ENCODE peak calls at places on chromosomes 11 and 22, in six cellular contexts. R is HepG2, G is K562, N is HL-60, Z is SK-N-SH, W is H1. J is an unnamed sample.

GRCh38 chr11:1165256-1166041 is 7.7 kb downstream of the MUC5AC start:
- DNase-seq in W (no peak), R (no peak), G (no peak), Z (peak; percentile 30), N (no peak), J (no peak)

GRCh38 chr22:47332246-47332980 is 570.0 kb downstream of the TBC1D22A start:
- DNase-seq in W (no peak), Z (no peak), G (no peak), R (no peak), N (no peak), J (no peak)

GRCh38 chr22:21939392-21940319 is 13.0 kb downstream of the PPM1F start:
- DNase-seq in G (no peak), W (no peak), N (peak; percentile 82), R (no peak), Z (no peak), J (no peak)

GRCh38 chr22:49767355-49768062 is 60.2 kb downstream of the BRD1 start:
- DNase-seq in R (peak; percentile 58), W (peak; percentile 74), G (peak; percentile 55), N (peak; percentile 61), Z (peak; percentile 72), J (peak; percentile 50)

GRCh38 chr11:3153291-3153861 is 11.7 kb downstream of the OSBPL5 start:
- DNase-seq in N (peak; percentile 76), R (no peak), W (no peak), Z (no peak), G (no peak), J (no peak)

GRCh38 chr11:120068114-120068573 is 69.8 kb downstream of the TRIM29 start:
- DNase-seq in R (no peak), N (no peak), G (no peak), W (peak; percentile 29), Z (peak; percentile 75), J (no peak)

GRCh38 chr11:125348704-125349635 is 147.1 kb downstream of the FEZ1 start:
- DNase-seq in Z (peak; percentile 87), G (peak; percentile 54), R (peak; percentile 23), W (peak; percentile 96), N (peak; percentile 7), J (no peak)

GRCh38 chr11:118193910-118194566 is 17.6 kb upstream of the SCN2B start:
- DNase-seq in Z (no peak), N (no peak), R (no peak), G (no peak), W (no peak), J (no peak)

GRCh38 chr11:95337175-95337957 is 106.4 kb upstream of the SESN3 start:
- DNase-seq in N (no peak), W (peak; percentile 53), R (no peak), G (peak; percentile 23), Z (no peak), J (peak; percentile 36)

DNA sequence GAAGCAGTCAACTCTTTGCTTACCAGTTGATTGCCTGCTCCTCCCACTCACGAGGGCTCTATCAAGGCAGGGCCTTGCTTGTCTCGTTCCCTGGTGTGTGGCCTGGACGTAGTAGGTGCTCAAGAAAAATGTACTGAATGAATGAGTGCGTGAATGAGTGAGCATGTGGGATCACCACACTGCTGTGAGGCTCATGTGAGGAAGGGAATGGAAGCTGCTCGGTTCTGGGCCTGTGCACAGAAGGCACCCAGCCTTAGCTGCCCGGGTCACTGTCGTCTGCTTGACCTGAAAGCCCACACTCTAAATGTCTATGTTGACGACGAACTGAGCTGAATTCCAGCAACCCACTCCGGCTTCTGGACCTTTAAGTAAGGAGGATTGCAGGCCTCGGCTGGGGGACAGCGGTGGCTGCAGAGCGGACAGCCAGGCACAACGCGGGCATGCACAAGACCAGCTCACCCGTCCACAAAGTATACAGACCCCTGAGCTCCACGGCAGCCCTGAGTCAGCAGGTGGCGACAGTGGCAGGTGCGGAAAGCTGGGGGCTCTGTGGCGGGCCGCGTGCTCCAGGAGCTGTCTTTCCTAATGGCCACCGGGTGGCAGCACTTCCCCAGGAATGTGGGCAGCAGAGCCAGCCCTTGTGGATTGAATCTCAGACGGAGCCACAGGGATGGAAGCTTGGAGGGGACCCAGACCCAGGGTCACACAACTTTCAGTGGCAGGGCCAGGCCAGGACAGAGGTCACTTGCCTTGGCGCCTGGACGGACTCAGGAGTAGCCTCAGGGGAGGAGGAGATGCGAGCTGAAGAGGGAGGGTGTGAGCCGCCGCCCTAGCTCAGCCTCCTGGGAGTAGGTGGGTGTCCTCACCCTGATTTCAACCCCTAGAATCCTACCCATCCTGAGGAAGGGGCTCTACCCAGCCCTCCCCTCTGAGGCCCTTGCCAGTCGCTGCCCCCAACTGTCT is 5.0 kb upstream of the PICK1 start:
- DNase-seq in W (peak; percentile 89), N (peak; percentile 64), Z (peak; percentile 84), G (peak; percentile 83), R (peak; percentile 84), J (peak; percentile 30)
- TF ChIP-seq GABPA in W (peak; percentile 69), N (no peak), Z (no peak), G (no peak), R (no peak), J (no peak)

DNA sequence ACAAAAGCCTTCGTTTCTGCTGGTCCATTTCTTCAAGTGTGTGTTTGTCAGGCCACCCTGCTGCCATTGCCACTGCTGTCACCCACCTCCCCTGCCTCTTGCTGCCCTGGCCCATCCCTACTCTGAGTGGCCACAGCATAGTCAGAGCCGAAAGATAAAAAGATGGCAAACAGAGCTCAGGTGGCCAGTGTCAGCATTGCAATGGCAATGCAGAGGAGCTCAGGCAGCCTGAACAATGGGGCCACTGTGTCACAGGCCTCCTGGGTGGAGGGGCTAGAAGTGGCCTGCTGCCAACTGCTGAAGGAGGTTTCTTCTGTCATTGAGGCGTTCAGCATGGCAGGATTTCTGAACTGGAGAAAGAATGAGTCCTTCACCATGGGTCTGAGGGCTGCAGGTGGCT is 137.1 kb downstream of the CSNK2A3 start:
- DNase-seq in Z (no peak), G (no peak), N (no peak), W (no peak), R (peak; percentile 43), J (no peak)
- TF ChIP-seq GABPA in Z (no peak), G (no peak), N (no peak), W (no peak), R (no peak), J (no peak)

GRCh38 chr22:45645526-45646414 is 25.9 kb upstream of the ATXN10 start:
- DNase-seq in G (peak; percentile 69), W (peak; percentile 97), N (peak; percentile 71), Z (peak; percentile 94), R (no peak), J (no peak)
- TF ChIP-seq GABPA in G (no peak), W (peak; percentile 77), N (no peak), Z (no peak), R (no peak), J (no peak)

DNA sequence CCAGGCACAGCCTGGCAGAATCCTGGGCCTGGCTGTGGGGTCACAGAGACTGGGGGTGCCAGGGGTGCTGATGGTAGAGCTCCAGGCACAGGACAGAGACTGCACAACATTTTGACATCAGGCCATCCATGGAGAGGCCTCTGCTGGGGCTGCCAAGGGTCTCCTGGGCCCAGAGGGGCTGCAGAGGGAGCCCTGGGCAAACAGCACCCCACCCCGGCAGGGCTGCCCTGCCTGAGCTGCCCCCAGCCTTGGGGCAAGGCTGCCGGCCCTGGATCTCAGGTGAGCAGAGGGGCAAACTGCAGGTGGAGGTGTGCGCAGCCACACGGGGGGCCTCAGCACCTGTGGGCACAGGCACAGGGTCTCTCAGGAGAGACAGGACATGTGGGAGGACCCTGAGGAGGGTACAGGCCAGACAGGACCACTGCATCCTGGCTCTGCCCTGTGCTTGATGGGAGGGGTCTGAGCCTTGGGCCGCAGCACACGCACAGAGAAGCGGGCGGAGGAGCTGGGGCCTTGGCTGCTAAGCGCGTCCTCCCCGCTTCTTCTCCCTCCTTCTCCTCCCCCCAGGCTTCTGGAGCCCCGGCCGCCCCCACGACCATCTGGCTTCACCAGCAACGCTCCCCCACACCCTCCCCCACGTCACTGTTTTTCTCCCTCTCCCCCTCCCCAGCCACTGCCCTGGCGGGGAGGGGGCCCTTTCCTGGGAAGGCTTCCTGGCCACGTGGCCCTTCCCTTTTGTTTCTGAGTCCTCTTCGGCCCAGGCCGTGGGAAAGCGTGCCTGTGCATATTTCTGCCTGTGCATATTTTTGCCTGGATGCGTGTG is 28.0 kb downstream of the RTN4R start:
- DNase-seq in W (no peak), N (no peak), R (no peak), G (peak; percentile 47), Z (peak; percentile 63), J (no peak)
- TF ChIP-seq GABPA in W (no peak), N (no peak), R (no peak), G (no peak), Z (no peak), J (no peak)

DNA sequence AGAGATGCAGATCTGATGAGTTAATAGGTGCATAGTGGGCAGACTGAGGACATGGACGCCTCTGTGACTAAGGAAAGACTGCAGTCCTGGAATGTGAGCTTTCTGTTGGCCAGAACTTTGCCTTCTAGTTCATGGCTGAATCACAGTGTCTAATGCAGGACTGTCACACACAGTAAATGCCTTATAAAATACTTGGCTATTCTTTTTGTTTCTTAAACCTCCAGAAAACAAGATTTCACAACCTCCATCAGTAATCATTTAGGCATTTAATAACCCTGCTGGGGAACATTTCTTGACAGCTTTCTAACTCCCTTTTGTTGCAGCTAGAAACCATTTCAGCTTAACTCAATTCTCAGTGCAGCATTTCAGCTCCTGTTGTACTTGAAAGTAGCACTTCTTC is 335.8 kb upstream of the DDI1 start:
- DNase-seq in W (no peak), R (no peak), G (no peak), Z (no peak), N (no peak), J (no peak)
- TF ChIP-seq GABPA in W (no peak), R (no peak), G (no peak), Z (no peak), N (no peak), J (no peak)

DNA sequence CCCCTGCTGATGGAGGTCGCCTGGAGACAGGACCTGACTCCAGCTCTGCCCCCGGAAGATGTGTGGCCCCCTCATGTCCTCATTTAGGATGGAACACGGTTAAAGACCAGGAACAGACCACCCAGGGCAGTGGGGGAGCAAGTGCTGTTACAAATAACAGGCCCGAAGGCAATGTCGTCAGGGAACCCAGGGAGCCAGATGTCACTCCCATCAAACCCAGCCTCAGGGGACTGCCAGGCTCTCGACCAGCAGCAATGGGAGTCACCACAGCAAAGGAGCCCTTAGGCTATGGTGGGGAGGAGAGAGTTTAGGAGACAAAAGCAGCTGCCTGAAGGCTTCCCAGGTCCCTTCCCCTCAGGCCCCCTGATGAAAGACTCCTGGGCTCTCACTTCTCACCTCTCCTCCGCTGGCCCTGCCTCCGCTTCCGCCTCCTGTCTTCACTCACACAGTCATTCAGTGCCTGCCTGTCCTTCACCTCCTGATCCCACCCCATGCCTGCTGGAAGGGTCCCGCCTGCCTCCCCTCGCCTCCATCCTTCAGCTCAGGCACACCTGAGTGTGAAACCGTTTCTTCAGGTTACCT is 4.4 kb downstream of the RPS19BP1 start:
- DNase-seq in W (no peak), N (peak; percentile 11), Z (peak; percentile 20), R (no peak), G (no peak), J (no peak)
- TF ChIP-seq GABPA in W (no peak), N (no peak), Z (no peak), R (no peak), G (no peak), J (no peak)

GRCh38 chr11:22216940-22217339 is 24.1 kb downstream of the ANO5 start:
- DNase-seq in R (no peak), G (no peak), N (no peak), W (no peak), Z (no peak), J (no peak)
- TF ChIP-seq GABPA in R (no peak), G (no peak), N (no peak), W (no peak), Z (no peak), J (no peak)

DNA sequence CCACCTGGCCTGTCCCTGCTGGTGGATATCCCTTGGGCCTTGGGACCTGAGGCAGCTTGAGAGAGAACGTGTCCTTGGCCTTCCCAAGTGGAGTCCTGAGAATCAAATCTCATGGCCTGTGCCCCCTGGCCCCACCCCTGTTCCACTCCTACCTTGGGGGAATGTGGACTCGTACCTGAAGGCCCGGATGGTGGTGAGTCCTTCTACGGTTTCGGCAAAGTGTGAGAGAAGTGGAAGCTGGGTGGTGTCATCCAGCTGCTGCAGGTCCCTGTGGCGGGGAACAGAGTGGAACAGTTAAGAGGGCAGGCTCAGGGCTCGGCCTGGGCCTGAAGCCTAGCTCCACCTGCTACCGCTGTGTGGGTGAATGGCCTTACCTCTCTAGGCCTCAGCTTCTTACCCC is 14.0 kb upstream of the KCNJ11 start:
- DNase-seq in Z (no peak), N (no peak), W (no peak), G (no peak), R (no peak), J (no peak)
- TF ChIP-seq GABPA in Z (no peak), N (no peak), W (no peak), G (no peak), R (no peak), J (no peak)

J was measured in GM12878.